ENCODE peak calls at places on chromosome 15, in ten cellular contexts. K is stimulated activated CD4-positive, alpha-beta T cell treated with anti-CD3 and anti-CD28 coated beads, Interleukin-4, amount 100 ng/mL, for 48 hours; A is frontal cortex; W is activated B cell treated with CpG ODN at 0.5 μM for 24 hours; F is stimulated activated effector memory CD8-positive, alpha-beta T cell treated with anti-CD3 and anti-CD28 coated beads, Interleukin-12 subunit alpha, Interleukin-12 subunit beta, amount 100 ng/mL, for 72 hours; S is WTC11; T is effector memory CD4-positive, alpha-beta T cell; Y is SK-N-MC; E is foreskin melanocyte; C is upper lobe of left lung. D is an unnamed sample.

GRCh38 chr15:73265536-73266153 is 103.1 kb downstream of the HCN4 start:
- DNase-seq in K (peak), A (no peak), W (peak), F (peak), S (peak), T (peak), Y (peak), E (peak), C (no peak), D (peak)

GRCh38 chr15:62390793-62391543 is 225.9 kb upstream of the C2CD4B start:
- DNase-seq in K (peak), A (peak), W (peak), F (peak), S (peak), T (no peak), Y (no peak), E (peak), C (peak), D (peak)

GRCh38 chr15:68700395-68701123 is 120.1 kb downstream of the ANP32A start:
- DNase-seq in K (no peak), A (peak), W (no peak), F (no peak), S (peak), T (no peak), Y (peak), E (peak), C (peak), D (peak)

GRCh38 chr15:77617507-77618285 is 15.0 kb downstream of the LINGO1 start:
- DNase-seq in K (no peak), A (peak), W (no peak), F (no peak), S (peak), T (no peak), Y (no peak), E (no peak), C (no peak), D (no peak)

GRCh38 chr15:78914027-78914764 is 30.6 kb downstream of the CTSH start:
- DNase-seq in K (no peak), A (no peak), W (no peak), F (no peak), S (peak), T (no peak), Y (no peak), E (no peak), C (no peak), D (no peak)

GRCh38 chr15:73593278-73594074 is 39.7 kb downstream of the NPTN start:
- DNase-seq in K (no peak), A (no peak), W (no peak), F (no peak), S (no peak), T (no peak), Y (no peak), E (no peak), C (no peak), D (no peak)

GRCh38 chr15:29668120-29668602 is 154.1 kb downstream of the TJP1 start:
- DNase-seq in K (peak), A (peak), W (no peak), F (no peak), S (peak), T (no peak), Y (peak), E (peak), C (no peak), D (peak)

GRCh38 chr15:64152507-64153387 is 1.2 kb downstream of the SNX22 start:
- DNase-seq in K (no peak), A (no peak), W (peak), F (no peak), S (no peak), T (no peak), Y (no peak), E (no peak), C (peak), D (no peak)

GRCh38 chr15:92806763-92807162 is 93.4 kb upstream of the CHD2 start:
- DNase-seq in K (no peak), A (no peak), W (no peak), F (no peak), S (no peak), T (no peak), Y (no peak), E (no peak), C (no peak), D (no peak)

GRCh38 chr15:48759921-48760320 is 50.9 kb downstream of the CEP152 start:
- DNase-seq in K (no peak), A (no peak), W (no peak), F (no peak), S (no peak), T (no peak), Y (no peak), E (no peak), C (no peak), D (no peak)

GRCh38 chr15:65094294-65094995 is 17.9 kb downstream of the KBTBD13 start:
- DNase-seq in K (no peak), A (no peak), W (no peak), F (no peak), S (no peak), T (no peak), Y (no peak), E (no peak), C (no peak), D (no peak)

GRCh38 chr15:40582726-40583246 is 11.3 kb upstream of the KNL1 start:
- DNase-seq in K (no peak), A (no peak), W (no peak), F (no peak), S (no peak), T (no peak), Y (no peak), E (no peak), C (no peak), D (no peak)

GRCh38 chr15:56051700-56052099 is 58.3 kb upstream of the NEDD4 start:
- DNase-seq in K (no peak), A (no peak), W (no peak), F (no peak), S (no peak), T (no peak), Y (no peak), E (no peak), C (no peak), D (no peak)

GRCh38 chr15:72173864-72174550 is 23.6 kb downstream of the GRAMD2A start:
- DNase-seq in K (no peak), A (no peak), W (no peak), F (no peak), S (no peak), T (no peak), Y (no peak), E (no peak), C (no peak), D (peak)

GRCh38 chr15:40372966-40373365 is 9.6 kb upstream of the KNSTRN start:
- DNase-seq in K (no peak), A (no peak), W (no peak), F (no peak), S (no peak), T (no peak), Y (no peak), E (no peak), C (no peak), D (no peak)

GRCh38 chr15:69647160-69647513 is 194.5 kb downstream of the RPLP1 start:
- DNase-seq in K (no peak), A (no peak), W (no peak), F (no peak), S (no peak), T (no peak), Y (no peak), E (no peak), C (no peak), D (no peak)

GRCh38 chr15:90812881-90813280 is 55.5 kb upstream of the FURIN start:
- DNase-seq in K (no peak), A (no peak), W (no peak), F (no peak), S (no peak), T (no peak), Y (no peak), E (no peak), C (no peak), D (no peak)

GRCh38 chr15:38398134-38398533 is 55.8 kb upstream of the FAM98B start:
- DNase-seq in K (no peak), A (no peak), W (no peak), F (no peak), S (no peak), T (no peak), Y (no peak), E (peak), C (no peak), D (no peak)

GRCh38 chr15:70323111-70323851 is 225.6 kb upstream of the TLE3 start:
- DNase-seq in K (no peak), A (no peak), W (no peak), F (no peak), S (no peak), T (no peak), Y (no peak), E (no peak), C (peak), D (no peak)

GRCh38 chr15:68191555-68191954 is 13.6 kb downstream of the CALML4 start:
- DNase-seq in K (no peak), A (no peak), W (no peak), F (no peak), S (no peak), T (no peak), Y (no peak), E (no peak), C (no peak), D (no peak)

GRCh38 chr15:30033763-30034162 is 49.0 kb upstream of the GOLGA8J start:
- DNase-seq in K (no peak), A (no peak), W (no peak), F (no peak), S (no peak), T (no peak), Y (no peak), E (peak), C (no peak), D (no peak)

GRCh38 chr15:59255647-59256380 is 49.2 kb downstream of the LDHAL6B start:
- DNase-seq in K (no peak), A (no peak), W (no peak), F (no peak), S (no peak), T (no peak), Y (no peak), E (no peak), C (no peak), D (no peak)

GRCh38 chr15:33801954-33802353 is 166.3 kb upstream of the CHRM5 start:
- DNase-seq in K (no peak), A (no peak), W (no peak), F (no peak), S (no peak), T (no peak), Y (peak), E (peak), C (no peak), D (no peak)

GRCh38 chr15:66875588-66876422 is 173.8 kb downstream of the SMAD6 start:
- DNase-seq in K (no peak), A (no peak), W (no peak), F (no peak), S (no peak), T (no peak), Y (no peak), E (no peak), C (no peak), D (no peak)

GRCh38 chr15:51878446-51879386 is 49.3 kb downstream of the TMOD3 start:
- DNase-seq in K (no peak), A (no peak), W (no peak), F (no peak), S (no peak), T (no peak), Y (no peak), E (no peak), C (no peak), D (no peak)

D was measured in head of caudate nucleus.